ENCODE peak calls at places on chromosomes 7 and 10, in five cellular contexts. One of them, this sample, is unnamed.

GRCh38 chr10:72254891-72255568 is 18.7 kb upstream of the DDIT4 start:
- DNase-seq in CD8-positive, alpha-beta T cell: peak
- DNase-seq in choroid plexus epithelial cell: peak
- DNase-seq in GM13976: peak
- DNase-seq in left lung: peak
- DNase-seq in this sample: peak

GRCh38 chr10:16155761-16156322 is 281.0 kb upstream of the PTER start:
- DNase-seq in CD8-positive, alpha-beta T cell: no peak
- DNase-seq in choroid plexus epithelial cell: no peak
- DNase-seq in GM13976: no peak
- DNase-seq in left lung: no peak
- DNase-seq in this sample: no peak

GRCh38 chr10:103554488-103555320 is 61.2 kb downstream of the NEURL1 start:
- DNase-seq in CD8-positive, alpha-beta T cell: no peak
- DNase-seq in choroid plexus epithelial cell: peak
- DNase-seq in GM13976: peak
- DNase-seq in left lung: no peak
- DNase-seq in this sample: peak

GRCh38 chr10:35794703-35795102 is 152.6 kb upstream of the FZD8 start:
- DNase-seq in CD8-positive, alpha-beta T cell: no peak
- DNase-seq in choroid plexus epithelial cell: no peak
- DNase-seq in GM13976: no peak
- DNase-seq in left lung: no peak
- DNase-seq in this sample: no peak

GRCh38 chr7:128921866-128922440 is 11.4 kb upstream of the KCP start:
- DNase-seq in CD8-positive, alpha-beta T cell: no peak
- DNase-seq in choroid plexus epithelial cell: no peak
- DNase-seq in GM13976: no peak
- DNase-seq in left lung: no peak
- DNase-seq in this sample: no peak

GRCh38 chr10:52488606-52489485 is 174.8 kb downstream of the DKK1 start:
- DNase-seq in CD8-positive, alpha-beta T cell: no peak
- DNase-seq in choroid plexus epithelial cell: peak
- DNase-seq in GM13976: peak
- DNase-seq in left lung: no peak
- DNase-seq in this sample: peak

GRCh38 chr10:130771491-130771890 is 540.0 kb downstream of the TCERG1L start:
- DNase-seq in CD8-positive, alpha-beta T cell: no peak
- DNase-seq in choroid plexus epithelial cell: no peak
- DNase-seq in GM13976: no peak
- DNase-seq in left lung: no peak
- DNase-seq in this sample: no peak

GRCh38 chr7:105976868-105977267 is 13.8 kb downstream of the CDHR3 start:
- DNase-seq in CD8-positive, alpha-beta T cell: no peak
- DNase-seq in choroid plexus epithelial cell: no peak
- DNase-seq in GM13976: no peak
- DNase-seq in left lung: no peak
- DNase-seq in this sample: no peak

GRCh38 chr10:27240891-27241639 is 468 bp upstream of the ACBD5 start:
- DNase-seq in CD8-positive, alpha-beta T cell: peak
- DNase-seq in choroid plexus epithelial cell: peak
- DNase-seq in GM13976: no peak
- DNase-seq in left lung: peak
- DNase-seq in this sample: peak

GRCh38 chr10:35394411-35394851 is 58.1 kb downstream of the CCNY start:
- DNase-seq in CD8-positive, alpha-beta T cell: no peak
- DNase-seq in choroid plexus epithelial cell: no peak
- DNase-seq in GM13976: no peak
- DNase-seq in left lung: peak
- DNase-seq in this sample: no peak

GRCh38 chr10:69179089-69179742 is 818 bp upstream of the SUPV3L1 start:
- DNase-seq in CD8-positive, alpha-beta T cell: peak
- DNase-seq in choroid plexus epithelial cell: no peak
- DNase-seq in GM13976: no peak
- DNase-seq in left lung: no peak
- DNase-seq in this sample: no peak

GRCh38 chr10:46229144-46229563 is 57.6 kb upstream of the ANTXRL start:
- DNase-seq in CD8-positive, alpha-beta T cell: no peak
- DNase-seq in choroid plexus epithelial cell: peak
- DNase-seq in GM13976: no peak
- DNase-seq in left lung: no peak
- DNase-seq in this sample: peak

GRCh38 chr7:132498319-132498718 is 78.0 kb downstream of the PLXNA4 start:
- DNase-seq in CD8-positive, alpha-beta T cell: no peak
- DNase-seq in choroid plexus epithelial cell: no peak
- DNase-seq in GM13976: no peak
- DNase-seq in left lung: no peak
- DNase-seq in this sample: no peak

GRCh38 chr7:32937344-32938174 is 19.7 kb upstream of the FKBP9 start:
- DNase-seq in CD8-positive, alpha-beta T cell: no peak
- DNase-seq in choroid plexus epithelial cell: peak
- DNase-seq in GM13976: no peak
- DNase-seq in left lung: no peak
- DNase-seq in this sample: peak

GRCh38 chr7:151856516-151856915 is 20.4 kb downstream of the PRKAG2 start:
- DNase-seq in CD8-positive, alpha-beta T cell: no peak
- DNase-seq in choroid plexus epithelial cell: no peak
- DNase-seq in GM13976: no peak
- DNase-seq in left lung: no peak
- DNase-seq in this sample: no peak

GRCh38 chr10:117000580-117000979 is 4.4 kb downstream of the SHTN1 start:
- DNase-seq in CD8-positive, alpha-beta T cell: no peak
- DNase-seq in choroid plexus epithelial cell: peak
- DNase-seq in GM13976: no peak
- DNase-seq in left lung: no peak
- DNase-seq in this sample: no peak

GRCh38 chr7:104960741-104961479 is 53.1 kb upstream of the KMT2E start:
- DNase-seq in CD8-positive, alpha-beta T cell: no peak
- DNase-seq in choroid plexus epithelial cell: peak
- DNase-seq in GM13976: no peak
- DNase-seq in left lung: no peak
- DNase-seq in this sample: peak

GRCh38 chr7:141356096-141356495 is 195.1 kb upstream of the AGK start:
- DNase-seq in CD8-positive, alpha-beta T cell: no peak
- DNase-seq in choroid plexus epithelial cell: peak
- DNase-seq in GM13976: no peak
- DNase-seq in left lung: no peak
- DNase-seq in this sample: peak

GRCh38 chr7:25835191-25835590 is 316.8 kb upstream of the NFE2L3 start:
- DNase-seq in CD8-positive, alpha-beta T cell: no peak
- DNase-seq in choroid plexus epithelial cell: peak
- DNase-seq in GM13976: no peak
- DNase-seq in left lung: no peak
- DNase-seq in this sample: no peak

GRCh38 chr7:135877799-135878198 is 99.4 kb downstream of the MTPN start:
- DNase-seq in CD8-positive, alpha-beta T cell: no peak
- DNase-seq in choroid plexus epithelial cell: peak
- DNase-seq in GM13976: no peak
- DNase-seq in left lung: no peak
- DNase-seq in this sample: peak

GRCh38 chr7:146115665-146116451 is 743 bp upstream of the CNTNAP2 start:
- DNase-seq in CD8-positive, alpha-beta T cell: no peak
- DNase-seq in choroid plexus epithelial cell: peak
- DNase-seq in GM13976: peak
- DNase-seq in left lung: peak
- DNase-seq in this sample: no peak

GRCh38 chr10:62860946-62861345 is 44.8 kb upstream of the EGR2 start:
- DNase-seq in CD8-positive, alpha-beta T cell: no peak
- DNase-seq in choroid plexus epithelial cell: no peak
- DNase-seq in GM13976: no peak
- DNase-seq in left lung: no peak
- DNase-seq in this sample: peak

GRCh38 chr7:99112097-99112496 is 31.8 kb downstream of the SMURF1 start:
- DNase-seq in CD8-positive, alpha-beta T cell: no peak
- DNase-seq in choroid plexus epithelial cell: no peak
- DNase-seq in GM13976: peak
- DNase-seq in left lung: no peak
- DNase-seq in this sample: no peak

GRCh38 chr10:114694735-114695134 is 36.7 kb upstream of the ABLIM1 start:
- DNase-seq in CD8-positive, alpha-beta T cell: peak
- DNase-seq in choroid plexus epithelial cell: peak
- DNase-seq in GM13976: peak
- DNase-seq in left lung: no peak
- DNase-seq in this sample: peak

GRCh38 chr10:6204341-6205191 is 1.8 kb downstream of the PFKFB3 start:
- DNase-seq in CD8-positive, alpha-beta T cell: no peak
- DNase-seq in choroid plexus epithelial cell: peak
- DNase-seq in GM13976: no peak
- DNase-seq in left lung: peak
- DNase-seq in this sample: peak

DNA sequence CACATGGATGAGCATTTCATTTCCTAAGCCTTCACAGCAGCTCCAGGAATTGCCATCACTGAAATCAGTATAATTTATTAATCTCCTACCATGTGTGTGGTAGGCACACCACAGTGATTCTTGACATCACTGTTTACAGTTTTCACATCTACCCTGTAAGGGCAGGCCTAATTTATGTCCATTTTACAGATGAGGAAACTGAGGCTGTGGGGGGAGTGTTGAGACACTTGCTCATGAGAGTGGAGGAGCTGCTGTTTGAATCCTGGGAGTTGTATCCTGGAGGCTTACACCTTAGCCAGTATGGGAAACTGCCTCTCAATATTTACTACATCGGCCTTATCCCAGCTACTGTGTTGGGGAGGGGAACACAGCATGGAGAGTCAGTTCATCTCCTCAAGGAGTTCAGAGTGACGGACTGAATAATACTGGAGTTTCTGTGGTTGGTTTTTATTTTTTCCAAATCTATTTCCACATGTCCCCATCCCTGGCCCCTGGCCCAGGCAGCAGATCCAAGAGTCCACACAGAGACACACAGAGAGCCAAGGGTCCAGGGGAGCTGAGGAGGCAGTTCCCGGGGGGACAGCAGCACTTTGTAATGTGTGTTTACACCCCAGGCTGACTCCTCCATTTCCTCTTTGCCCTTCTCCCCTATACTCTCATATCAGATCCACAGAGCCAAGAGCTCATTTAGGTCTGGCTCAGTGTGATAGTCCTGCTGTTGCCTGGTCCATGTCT is 13.2 kb downstream of the UBTD1 start:
- DNase-seq in CD8-positive, alpha-beta T cell: no peak
- DNase-seq in choroid plexus epithelial cell: no peak
- DNase-seq in GM13976: no peak
- DNase-seq in left lung: no peak
- DNase-seq in this sample: no peak
- TF ChIP-seq CTCF in CD8-positive, alpha-beta T cell: no peak
- TF ChIP-seq CTCF in choroid plexus epithelial cell: no peak
- TF ChIP-seq CTCF in GM13976: no peak
- TF ChIP-seq CTCF in left lung: no peak
- TF ChIP-seq CTCF in this sample: no peak

GRCh38 chr10:43885842-43886241 is 237.2 kb upstream of the ZNF32 start:
- DNase-seq in CD8-positive, alpha-beta T cell: no peak
- DNase-seq in choroid plexus epithelial cell: no peak
- DNase-seq in GM13976: no peak
- DNase-seq in left lung: no peak
- DNase-seq in this sample: no peak
- TF ChIP-seq CTCF in CD8-positive, alpha-beta T cell: no peak
- TF ChIP-seq CTCF in choroid plexus epithelial cell: no peak
- TF ChIP-seq CTCF in GM13976: no peak
- TF ChIP-seq CTCF in left lung: no peak
- TF ChIP-seq CTCF in this sample: no peak

DNA sequence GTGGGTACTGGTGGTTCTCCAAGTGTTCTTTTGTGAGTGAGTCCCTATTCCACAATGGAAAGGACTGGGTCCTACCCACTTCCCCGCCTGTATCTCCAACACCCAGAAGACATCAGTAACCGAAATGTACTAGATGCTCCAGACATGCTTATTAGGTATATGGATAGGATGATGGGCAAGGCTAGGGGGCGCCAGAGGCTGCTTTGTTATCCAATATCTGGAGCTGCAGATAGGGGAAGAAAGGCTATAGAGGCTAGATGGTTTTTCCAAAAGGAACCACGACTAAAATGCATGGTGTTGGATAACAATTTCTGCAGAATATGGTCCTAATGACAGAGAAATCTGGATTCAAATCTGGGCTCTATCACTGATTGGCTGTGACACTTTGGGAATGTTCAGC is 56.2 kb upstream of the TM9SF3 start:
- DNase-seq in CD8-positive, alpha-beta T cell: peak
- DNase-seq in choroid plexus epithelial cell: peak
- DNase-seq in GM13976: peak
- DNase-seq in left lung: peak
- DNase-seq in this sample: peak
- TF ChIP-seq CTCF in CD8-positive, alpha-beta T cell: peak
- TF ChIP-seq CTCF in choroid plexus epithelial cell: peak
- TF ChIP-seq CTCF in GM13976: peak
- TF ChIP-seq CTCF in left lung: peak
- TF ChIP-seq CTCF in this sample: no peak

GRCh38 chr10:119174109-119174508 is 4.5 kb downstream of the PRDX3 start:
- DNase-seq in CD8-positive, alpha-beta T cell: no peak
- DNase-seq in choroid plexus epithelial cell: no peak
- DNase-seq in GM13976: no peak
- DNase-seq in left lung: no peak
- DNase-seq in this sample: no peak

GRCh38 chr10:119177708-119178370 is 773 bp downstream of the PRDX3 start:
- DNase-seq in CD8-positive, alpha-beta T cell: peak
- DNase-seq in choroid plexus epithelial cell: no peak
- DNase-seq in GM13976: no peak
- DNase-seq in left lung: no peak
- DNase-seq in this sample: no peak

GRCh38 chr10:119176166-119176565 is 2.4 kb downstream of the PRDX3 start:
- DNase-seq in CD8-positive, alpha-beta T cell: no peak
- DNase-seq in choroid plexus epithelial cell: peak
- DNase-seq in GM13976: no peak
- DNase-seq in left lung: no peak
- DNase-seq in this sample: no peak

GRCh38 chr10:119178371-119179119 is at the start of gene PRDX3:
- DNase-seq in CD8-positive, alpha-beta T cell: peak
- DNase-seq in choroid plexus epithelial cell: peak
- DNase-seq in GM13976: peak
- DNase-seq in left lung: peak
- DNase-seq in this sample: peak
- TF ChIP-seq CTCF in CD8-positive, alpha-beta T cell: no peak
- TF ChIP-seq CTCF in choroid plexus epithelial cell: no peak
- TF ChIP-seq CTCF in GM13976: no peak
- TF ChIP-seq CTCF in left lung: no peak
- TF ChIP-seq CTCF in this sample: peak

GRCh38 chr7:47792521-47793121 is 155.6 kb downstream of the PKD1L1 start:
- DNase-seq in CD8-positive, alpha-beta T cell: no peak
- DNase-seq in choroid plexus epithelial cell: peak
- DNase-seq in GM13976: no peak
- DNase-seq in left lung: no peak
- DNase-seq in this sample: peak
- TF ChIP-seq CTCF in CD8-positive, alpha-beta T cell: no peak
- TF ChIP-seq CTCF in choroid plexus epithelial cell: peak
- TF ChIP-seq CTCF in GM13976: no peak
- TF ChIP-seq CTCF in left lung: peak
- TF ChIP-seq CTCF in this sample: peak

DNA sequence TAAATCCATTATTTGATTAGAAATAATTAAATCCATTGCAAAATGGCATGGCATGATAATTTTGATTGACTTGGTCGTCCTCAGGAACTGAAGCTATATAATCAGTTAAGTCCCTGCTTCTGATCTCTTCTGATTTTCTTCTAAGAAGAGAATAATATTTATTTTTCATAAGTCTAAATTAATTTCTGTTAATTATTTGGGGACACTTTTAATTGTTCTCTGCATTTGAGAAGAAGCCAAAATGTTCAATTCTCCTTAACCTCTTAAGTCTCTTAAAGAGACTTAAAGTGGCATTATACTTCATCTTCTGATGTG is 67.2 kb downstream of the CAV1 start:
- DNase-seq in CD8-positive, alpha-beta T cell: no peak
- DNase-seq in choroid plexus epithelial cell: no peak
- DNase-seq in GM13976: no peak
- DNase-seq in left lung: no peak
- DNase-seq in this sample: no peak
- TF ChIP-seq CTCF in CD8-positive, alpha-beta T cell: peak
- TF ChIP-seq CTCF in choroid plexus epithelial cell: no peak
- TF ChIP-seq CTCF in GM13976: no peak
- TF ChIP-seq CTCF in left lung: no peak
- TF ChIP-seq CTCF in this sample: no peak